ENCODE peak calls at places on chromosomes 6 and 20, in seven cellular contexts. A is heart right ventricle, T is right cardiac atrium, F is fibroblast of lung, E is IMR-90, Y is neuronal stem cell, L is neural progenitor cell. G is an unnamed sample.

GRCh38 chr6:170050591-170051041 is 240.3 kb downstream of the DLL1 start:
- DNase-seq in L (no peak), E (no peak), T (no peak), Y (no peak), F (no peak), A (no peak), G (no peak)

GRCh38 chr6:133707456-133707855 is 181.5 kb upstream of the TCF21 start:
- DNase-seq in E (peak), T (no peak), A (no peak), Y (no peak), F (peak), L (peak), G (no peak)

GRCh38 chr6:89792881-89793280 is 26.7 kb downstream of the MDN1 start:
- DNase-seq in Y (no peak), T (no peak), A (no peak), E (peak), F (peak), L (peak), G (no peak)

GRCh38 chr6:154229796-154230195 is 126.8 kb downstream of the IPCEF1 start:
- DNase-seq in T (no peak), F (no peak), A (no peak), L (no peak), E (no peak), Y (no peak), G (no peak)

GRCh38 chr6:169075211-169075621 is 178.4 kb downstream of the THBS2 start:
- DNase-seq in L (no peak), E (peak), F (peak), Y (no peak), A (peak), T (peak), G (peak)

GRCh38 chr6:73665686-73666319 is 12.0 kb upstream of the SLC17A5 start:
- DNase-seq in F (peak), E (peak), T (no peak), A (no peak), L (no peak), Y (no peak), G (no peak)

GRCh38 chr6:147418523-147418922 is 90.0 kb upstream of the SAMD5 start:
- DNase-seq in Y (no peak), T (no peak), E (no peak), A (no peak), L (no peak), F (no peak), G (no peak)

GRCh38 chr6:113317870-113318269 is 539.3 kb upstream of the MARCKS start:
- DNase-seq in A (no peak), T (no peak), Y (peak), E (no peak), F (peak), L (peak), G (no peak)

GRCh38 chr6:32622545-32623401 is 14.4 kb upstream of the HLA-DQA1 start:
- DNase-seq in T (no peak), L (peak), E (peak), Y (peak), F (peak), A (peak), G (no peak)

GRCh38 chr6:21804941-21805610 is 211.5 kb downstream of the SOX4 start:
- DNase-seq in E (peak), Y (no peak), L (no peak), F (peak), T (no peak), A (no peak), G (no peak)

GRCh38 chr20:22617160-22617559 is 32.8 kb upstream of the FOXA2 start:
- DNase-seq in Y (no peak), T (no peak), E (no peak), A (no peak), L (no peak), F (no peak), G (no peak)

GRCh38 chr6:90249044-90249443 is 47.6 kb downstream of the BACH2 start:
- DNase-seq in Y (no peak), A (no peak), T (no peak), F (no peak), E (peak), L (no peak), G (no peak)

GRCh38 chr6:17354700-17355403 is 38.5 kb upstream of the CAP2 start:
- DNase-seq in A (no peak), E (peak), Y (no peak), F (peak), L (no peak), T (no peak), G (no peak)

GRCh38 chr6:34799547-34799946 is 7.7 kb downstream of the BLTP3A start:
- DNase-seq in E (no peak), Y (no peak), F (no peak), A (no peak), T (no peak), L (no peak), G (no peak)

GRCh38 chr6:6392214-6393068 is 72.0 kb upstream of the F13A1 start:
- DNase-seq in Y (no peak), A (no peak), T (no peak), L (no peak), F (no peak), E (no peak), G (no peak)

GRCh38 chr6:49541210-49541724 is 9.2 kb upstream of the C6orf141 start:
- DNase-seq in T (no peak), L (no peak), F (peak), Y (no peak), A (no peak), E (peak), G (no peak)

GRCh38 chr6:33013608-33014007 is 4.2 kb upstream of the HLA-DOA start:
- DNase-seq in L (no peak), F (no peak), E (no peak), Y (no peak), T (no peak), A (no peak), G (no peak)

GRCh38 chr20:364905-365794 is 15.4 kb upstream of the TRIB3 start:
- DNase-seq in F (peak), A (no peak), E (peak), L (no peak), T (peak), Y (no peak), G (no peak)

GRCh38 chr20:64244870-64245603 is 10.5 kb upstream of the PCMTD2 start:
- DNase-seq in L (no peak), A (no peak), F (no peak), E (no peak), Y (no peak), T (no peak), G (no peak)

GRCh38 chr20:35129647-35130069 is 17.5 kb downstream of the EDEM2 start:
- DNase-seq in A (no peak), E (peak), F (peak), T (no peak), Y (no peak), L (no peak), G (no peak)

GRCh38 chr6:6474170-6474920 is 114.2 kb upstream of the LY86 start:
- DNase-seq in Y (no peak), F (no peak), E (no peak), T (no peak), L (no peak), A (no peak), G (peak)

GRCh38 chr20:13525225-13525940 is 113.3 kb downstream of the TASP1 start:
- DNase-seq in F (peak), E (peak), A (no peak), T (no peak), L (peak), Y (no peak), G (no peak)

GRCh38 chr6:45422541-45423110 is 44.9 kb upstream of the SUPT3H start:
- DNase-seq in F (peak), Y (peak), A (peak), T (peak), E (peak), L (peak), G (peak)

GRCh38 chr20:40959325-40960092 is 69.1 kb upstream of the TOP1 start:
- DNase-seq in F (no peak), Y (no peak), L (peak), T (no peak), E (no peak), A (no peak), G (no peak)

GRCh38 chr6:129661478-129662405 is 48.2 kb downstream of the ARHGAP18 start:
- DNase-seq in A (no peak), L (no peak), Y (no peak), F (no peak), T (no peak), E (no peak), G (no peak)

GRCh38 chr6:52498538-52499017 is 78.3 kb downstream of the TRAM2 start:
- DNase-seq in F (no peak), T (peak), L (no peak), Y (no peak), A (no peak), E (no peak), G (no peak)

GRCh38 chr20:7829776-7830175 is 110.5 kb downstream of the HAO1 start:
- DNase-seq in Y (no peak), T (no peak), F (no peak), L (no peak), E (no peak), A (no peak), G (no peak)

GRCh38 chr20:59355242-59355641 is 54.8 kb downstream of the EDN3 start:
- DNase-seq in E (no peak), A (no peak), Y (no peak), T (no peak), F (no peak), L (no peak), G (no peak)

GRCh38 chr20:53748821-53749402 is 155.3 kb upstream of the ZNF217 start:
- DNase-seq in A (no peak), F (peak), T (no peak), Y (no peak), E (peak), L (no peak), G (no peak)

GRCh38 chr6:36326351-36326995 is 10.2 kb downstream of the BNIP5 start:
- DNase-seq in L (peak), A (peak), T (no peak), E (peak), F (no peak), Y (peak), G (no peak)

GRCh38 chr6:35096129-35096852 is 44.8 kb downstream of the TCP11 start:
- DNase-seq in F (peak), A (no peak), T (no peak), E (peak), L (no peak), Y (no peak), G (no peak)

GRCh38 chr6:169639653-169640278 is 62.1 kb downstream of the WDR27 start:
- DNase-seq in L (peak), T (peak), E (no peak), A (no peak), Y (no peak), F (no peak), G (no peak)

GRCh38 chr6:109013551-109014101 is 81.0 kb downstream of the SESN1 start:
- DNase-seq in T (no peak), F (no peak), E (no peak), Y (no peak), A (no peak), L (no peak), G (no peak)

GRCh38 chr6:11188161-11188915 is 44.1 kb downstream of the NEDD9 start:
- DNase-seq in Y (no peak), T (no peak), A (no peak), F (no peak), L (no peak), E (peak), G (no peak)

GRCh38 chr6:43228951-43229802 is at the start of gene DNPH1:
- DNase-seq in L (peak), T (peak), Y (peak), A (peak), E (peak), F (peak), G (peak)

GRCh38 chr6:10406556-10406955 is 8.3 kb downstream of the TFAP2A start:
- DNase-seq in T (no peak), L (no peak), A (no peak), E (no peak), F (no peak), Y (no peak), G (no peak)

GRCh38 chr20:41654884-41655283 is 36.7 kb upstream of the CHD6 start:
- DNase-seq in T (no peak), E (peak), A (no peak), F (peak), L (peak), Y (peak), G (no peak)

GRCh38 chr6:67882436-67883311 is 752.4 kb upstream of the ADGRB3 start:
- DNase-seq in Y (no peak), T (no peak), L (no peak), E (no peak), A (no peak), F (no peak), G (no peak)

GRCh38 chr20:13821876-13822275 is 37.0 kb downstream of the NDUFAF5 start:
- DNase-seq in L (no peak), E (no peak), T (no peak), A (no peak), Y (no peak), F (peak), G (no peak)

GRCh38 chr20:17498181-17498580 is 33.0 kb downstream of the BFSP1 start:
- DNase-seq in F (no peak), T (no peak), L (no peak), Y (no peak), E (peak), A (no peak), G (no peak)
- H3K27ac ChIP-seq in F (no peak), T (no peak), L (no peak), Y (no peak), E (no peak), A (no peak), G (no peak)

GRCh38 chr20:38260025-38260377 is 534 bp downstream of the KIAA1755 start:
- DNase-seq in E (no peak), Y (no peak), L (no peak), F (peak), T (no peak), A (no peak), G (no peak)
- H3K27ac ChIP-seq in E (peak), Y (no peak), L (no peak), F (no peak), T (peak), A (peak), G (peak)

DNA sequence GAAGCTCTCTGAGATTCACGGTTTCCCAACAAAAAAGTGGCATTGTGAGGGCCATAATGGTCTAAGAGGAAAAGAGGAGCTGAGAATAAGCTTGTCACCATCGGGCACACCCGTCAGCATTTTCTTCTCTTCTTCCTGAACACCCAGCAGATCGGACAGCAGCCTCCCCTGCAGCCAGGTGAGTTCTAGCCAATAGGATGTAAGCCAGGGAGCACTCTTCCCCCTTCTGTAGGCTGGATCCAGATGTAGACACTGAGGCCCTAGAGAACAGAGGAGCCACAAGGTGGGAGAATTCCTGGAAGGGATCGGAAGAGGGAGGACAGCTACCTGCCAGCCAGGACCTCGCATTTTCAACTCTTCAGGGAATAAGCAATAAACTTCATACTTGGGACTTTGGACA is 228.0 kb downstream of the SYNDIG1 start:
- DNase-seq in L (no peak), A (no peak), T (no peak), Y (no peak), F (no peak), E (no peak), G (no peak)
- H3K27ac ChIP-seq in L (no peak), A (no peak), T (no peak), Y (no peak), F (no peak), E (no peak), G (no peak)

GRCh38 chr6:5025911-5026819 is 22.3 kb upstream of the RPP40 start:
- DNase-seq in Y (peak), E (peak), L (peak), A (peak), F (peak), T (peak), G (peak)
- H3K27ac ChIP-seq in Y (peak), E (peak), L (peak), A (peak), F (no peak), T (peak), G (peak)

G was measured in left ventricle myocardium inferior.